ENCODE peak calls at places on chromosomes 11 and 22, in eight cellular contexts. O is neural crest cell; M is activated T-cell treated with anti-CD3 and anti-CD28 coated beads for 48 hours; Z is GM20000; C is germinal center; L is stimulated activated CD4-positive, alpha-beta T cell treated with anti-CD3 and anti-CD28 coated beads, Interleukin-4, amount 100 ng/mL, for 48 hours; V is fibroblast of mammary gland; I is ecto neural progenitor cell. J is an unnamed sample.

GRCh38 chr11:109734602-109735001 is 312.6 kb downstream of the C11orf87 start:
- DNase-seq in I (no peak), V (peak), Z (no peak), C (no peak), M (no peak), L (no peak), O (no peak), J (no peak)

GRCh38 chr11:30960387-30960992 is 374.3 kb upstream of the MPPED2 start:
- DNase-seq in O (peak), L (no peak), C (no peak), M (no peak), I (no peak), Z (peak), V (peak), J (peak)

GRCh38 chr22:46746620-46747019 is 8.6 kb upstream of the CERK start:
- DNase-seq in L (no peak), M (no peak), Z (no peak), V (no peak), O (no peak), I (no peak), C (no peak), J (no peak)

GRCh38 chr11:65309006-65309405 is 5.7 kb upstream of the CDC42EP2 start:
- DNase-seq in I (no peak), C (no peak), O (no peak), V (no peak), L (no peak), Z (no peak), M (no peak), J (no peak)

GRCh38 chr22:46628756-46629155 is 8.6 kb downstream of the GRAMD4 start:
- DNase-seq in O (no peak), L (no peak), V (no peak), I (no peak), M (no peak), Z (no peak), C (no peak), J (no peak)

GRCh38 chr22:23237841-23238240 is 57.5 kb downstream of the BCR start:
- DNase-seq in L (no peak), O (no peak), V (no peak), M (peak), C (no peak), I (no peak), Z (no peak), J (no peak)

GRCh38 chr11:69351460-69351859 is 57.5 kb downstream of the MYEOV start:
- DNase-seq in V (peak), Z (no peak), M (no peak), L (no peak), O (no peak), I (no peak), C (no peak), J (no peak)

GRCh38 chr11:20873054-20873453 is 203.7 kb downstream of the NELL1 start:
- DNase-seq in O (peak), I (peak), C (no peak), M (no peak), L (no peak), Z (peak), V (no peak), J (peak)

GRCh38 chr22:37239336-37240239 is 4.5 kb downstream of the RAC2 start:
- DNase-seq in M (no peak), Z (no peak), I (no peak), L (no peak), O (no peak), C (peak), V (no peak), J (no peak)

GRCh38 chr11:17280494-17281127 is 4.1 kb downstream of the NUCB2 start:
- DNase-seq in M (no peak), O (no peak), Z (no peak), I (no peak), L (no peak), C (no peak), V (no peak), J (no peak)

GRCh38 chr11:130859896-130860295 is 56.4 kb downstream of the SNX19 start:
- DNase-seq in V (peak), M (no peak), Z (no peak), L (no peak), C (no peak), O (no peak), I (no peak), J (no peak)

GRCh38 chr11:130891326-130891725 is 25.0 kb downstream of the SNX19 start:
- DNase-seq in M (no peak), I (no peak), O (no peak), C (no peak), V (peak), Z (no peak), L (no peak), J (no peak)

GRCh38 chr11:394034-394857 is at the start of gene PKP3:
- DNase-seq in I (peak), M (no peak), C (no peak), L (no peak), V (peak), Z (no peak), O (no peak), J (no peak)

GRCh38 chr11:35045219-35045819 is 93.7 kb upstream of the CD44 start:
- DNase-seq in L (no peak), O (no peak), I (no peak), M (peak), C (peak), V (no peak), Z (peak), J (no peak)

GRCh38 chr22:34702279-34702678 is 363.7 kb upstream of the ISX start:
- DNase-seq in I (no peak), V (no peak), C (no peak), L (no peak), O (no peak), M (no peak), Z (no peak), J (no peak)

GRCh38 chr11:75281469-75282095 is 41.0 kb downstream of the TPBGL start:
- DNase-seq in C (no peak), O (no peak), M (no peak), V (no peak), Z (no peak), I (no peak), L (no peak), J (no peak)

GRCh38 chr22:27840436-27840835 is 38.9 kb upstream of the MN1 start:
- DNase-seq in O (no peak), C (no peak), Z (no peak), I (no peak), V (no peak), M (no peak), L (no peak), J (peak)

GRCh38 chr11:109960831-109961230 is 132.4 kb upstream of the ZC3H12C start:
- DNase-seq in V (peak), L (no peak), I (no peak), Z (no peak), O (no peak), M (no peak), C (no peak), J (no peak)

GRCh38 chr22:41910050-41910598 is 4.8 kb downstream of the SHISA8 start:
- DNase-seq in C (peak), I (no peak), O (no peak), M (no peak), Z (peak), V (no peak), L (no peak), J (no peak)

GRCh38 chr11:57478971-57479663 is 18.8 kb downstream of the RTN4RL2 start:
- DNase-seq in O (no peak), M (no peak), V (no peak), C (no peak), Z (no peak), I (no peak), L (no peak), J (no peak)

GRCh38 chr22:38843716-38844660 is at the start of gene NPTXR:
- DNase-seq in O (peak), I (peak), V (no peak), M (peak), C (peak), L (peak), Z (peak), J (peak)

GRCh38 chr11:7480132-7480531 is 5.2 kb upstream of the OLFML1 start:
- DNase-seq in I (no peak), V (peak), C (no peak), Z (no peak), O (no peak), L (no peak), M (no peak), J (no peak)

J was measured in D341Med.